ENCODE peak calls at places on chromosome 19, in six cellular contexts. N is prostate gland; I is CD8-positive, alpha-beta T cell; P is mammary epithelial cell; B is psoas muscle; K is SK-N-SH. X is an unnamed sample.

GRCh38 chr19:55689366-55690108 is 14.5 kb downstream of the EPN1 start:
- DNase-seq in N (no peak), I (no peak), P (no peak), B (peak; percentile 29), K (no peak), X (no peak)

GRCh38 chr19:56837004-56837403 is 3.5 kb downstream of the PEG3 start:
- DNase-seq in N (no peak), I (no peak), P (no peak), B (no peak), K (peak; percentile 10), X (no peak)

GRCh38 chr19:31334101-31334848 is 15.0 kb downstream of the TSHZ3 start:
- DNase-seq in N (no peak), I (no peak), P (peak; percentile 91), B (no peak), K (no peak), X (peak; percentile 74)

GRCh38 chr19:54462713-54463530 is 656 bp downstream of the LENG9 start:
- DNase-seq in N (peak; percentile 55), I (peak; percentile 58), P (peak; percentile 64), B (peak; percentile 82), K (peak; percentile 57), X (peak; percentile 69)

GRCh38 chr19:33890569-33890968 is 93.9 kb downstream of the KCTD15 start:
- DNase-seq in N (no peak), I (no peak), P (no peak), B (no peak), K (no peak), X (no peak)

GRCh38 chr19:57473646-57474045 is 3.7 kb downstream of the ZNF772 start:
- DNase-seq in N (no peak), I (no peak), P (no peak), B (no peak), K (no peak), X (no peak)

GRCh38 chr19:10037809-10038208 is 24.5 kb downstream of the RDH8 start:
- DNase-seq in N (no peak), I (no peak), P (no peak), B (no peak), K (no peak), X (no peak)

GRCh38 chr19:375395-376110 is 31.0 kb upstream of the MIER2 start:
- DNase-seq in N (no peak), I (no peak), P (no peak), B (no peak), K (no peak), X (no peak)

GRCh38 chr19:47247308-47247990 is 8.9 kb upstream of the CCDC9 start:
- DNase-seq in N (no peak), I (peak; percentile 77), P (peak; percentile 55), B (peak; percentile 89), K (peak; percentile 74), X (no peak)

GRCh38 chr19:5621945-5622464 is 571 bp downstream of the SAFB2 start:
- DNase-seq in N (peak; percentile 20), I (no peak), P (no peak), B (peak; percentile 62), K (peak; percentile 29), X (no peak)

GRCh38 chr19:37333457-37333856 is 37.4 kb upstream of the ZNF527 start:
- DNase-seq in N (no peak), I (no peak), P (peak; percentile 18), B (no peak), K (no peak), X (no peak)

GRCh38 chr19:38648789-38649304 is 1.4 kb downstream of the ACTN4 start:
- DNase-seq in N (no peak), I (no peak), P (no peak), B (no peak), K (no peak), X (no peak)

GRCh38 chr19:8512115-8512967 is 1.6 kb downstream of the ZNF414 start:
- DNase-seq in N (no peak), I (no peak), P (peak; percentile 11), B (no peak), K (peak; percentile 87), X (no peak)

DNA sequence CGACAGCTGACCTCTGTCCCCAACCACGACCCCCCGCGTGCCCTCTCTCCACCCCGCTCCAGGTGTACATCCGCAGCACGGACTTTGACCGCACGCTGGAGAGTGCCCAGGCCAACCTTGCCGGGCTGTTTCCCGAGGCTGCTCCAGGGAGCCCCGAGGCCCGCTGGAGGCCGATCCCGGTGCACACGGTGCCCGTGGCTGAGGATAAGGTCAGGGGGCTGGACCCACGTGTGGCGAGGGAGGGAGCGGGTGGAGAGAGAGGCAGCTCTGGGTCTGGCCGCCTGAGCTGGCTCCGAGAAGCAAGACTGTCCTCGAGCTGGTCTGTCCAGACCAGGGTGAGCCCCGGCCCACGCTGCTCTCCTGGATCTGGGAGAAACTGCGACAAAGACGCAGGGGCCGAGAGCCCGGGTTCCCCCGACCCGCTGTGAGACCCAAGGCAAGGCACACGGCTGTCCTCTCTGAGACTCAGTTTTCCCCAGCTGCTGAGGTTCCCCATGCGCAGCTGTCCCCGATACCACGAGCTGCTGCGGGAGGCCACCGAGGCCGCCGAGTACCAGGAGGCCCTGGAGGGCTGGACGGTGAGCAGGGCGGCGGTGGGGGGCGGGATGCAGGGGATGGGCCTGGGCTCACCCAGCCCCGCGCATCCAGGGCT is 1.5 kb downstream of the ACP4 start:
- DNase-seq in N (no peak), I (no peak), P (no peak), B (no peak), K (peak; percentile 53), X (no peak)
- H3K4me1 ChIP-seq in N (no peaks in the 10 kb centered on the region), I (peaks cover 2% of the 10 kb centered on the region), P (no peaks in the 10 kb centered on the region), B (no peaks in the 10 kb centered on the region), K (no peaks in the 10 kb centered on the region), X (no peaks in the 10 kb centered on the region)

GRCh38 chr19:48637948-48638830 is 1.0 kb upstream of the DBP start:
- DNase-seq in N (peak; percentile 88), I (peak; percentile 73), P (peak; percentile 76), B (peak; percentile 91), K (peak; percentile 93), X (no peak)
- TF ChIP-seq CTCF in N (no peak), I (no peak), P (no peak), B (no peak), K (peak; percentile 44), X (peak; percentile 2)

GRCh38 chr19:44770550-44771257 is 7.0 kb upstream of the CBLC start:
- DNase-seq in N (peak; percentile 97), I (peak; percentile 96), P (peak; percentile 97), B (peak; percentile 94), K (peak; percentile 94), X (peak; percentile 90)
- H3K27ac ChIP-seq in N (no peak overlapping the region), I (no peak overlapping the region), P (peak overlapping the region; percentile 73), B (no peak overlapping the region), K (no peak overlapping the region), X (peak overlapping the region; percentile 58)

DNA sequence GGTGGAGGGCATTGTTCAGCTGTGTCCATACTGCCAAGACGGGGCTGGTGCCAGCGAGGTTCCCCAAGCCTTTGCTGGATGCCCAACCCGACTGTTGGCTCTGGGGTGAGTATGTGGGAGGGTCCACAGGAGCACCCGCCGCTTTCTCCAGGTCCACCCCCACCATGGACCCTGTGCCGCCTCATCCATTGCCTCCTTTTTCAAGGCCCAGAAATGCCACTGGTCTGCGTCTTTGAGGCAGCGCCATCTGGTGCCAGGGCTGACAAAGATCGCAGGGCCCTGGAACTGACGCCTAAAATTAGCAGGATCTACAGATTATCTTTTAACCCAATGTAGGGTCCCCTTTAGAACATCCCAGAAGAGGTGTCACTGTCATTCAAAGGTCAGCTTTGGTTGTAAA is 34.6 kb downstream of the NFIX start:
- DNase-seq in N (no peak), I (no peak), P (no peak), B (peak; percentile 76), K (no peak), X (no peak)
- H3K4me1 ChIP-seq in N (peaks cover 57% of the 10 kb centered on the region), I (no peaks in the 10 kb centered on the region), P (peaks cover 87% of the 10 kb centered on the region), B (peaks cover 96% of the 10 kb centered on the region), K (peaks cover 32% of the 10 kb centered on the region), X (peaks cover 34% of the 10 kb centered on the region)

DNA sequence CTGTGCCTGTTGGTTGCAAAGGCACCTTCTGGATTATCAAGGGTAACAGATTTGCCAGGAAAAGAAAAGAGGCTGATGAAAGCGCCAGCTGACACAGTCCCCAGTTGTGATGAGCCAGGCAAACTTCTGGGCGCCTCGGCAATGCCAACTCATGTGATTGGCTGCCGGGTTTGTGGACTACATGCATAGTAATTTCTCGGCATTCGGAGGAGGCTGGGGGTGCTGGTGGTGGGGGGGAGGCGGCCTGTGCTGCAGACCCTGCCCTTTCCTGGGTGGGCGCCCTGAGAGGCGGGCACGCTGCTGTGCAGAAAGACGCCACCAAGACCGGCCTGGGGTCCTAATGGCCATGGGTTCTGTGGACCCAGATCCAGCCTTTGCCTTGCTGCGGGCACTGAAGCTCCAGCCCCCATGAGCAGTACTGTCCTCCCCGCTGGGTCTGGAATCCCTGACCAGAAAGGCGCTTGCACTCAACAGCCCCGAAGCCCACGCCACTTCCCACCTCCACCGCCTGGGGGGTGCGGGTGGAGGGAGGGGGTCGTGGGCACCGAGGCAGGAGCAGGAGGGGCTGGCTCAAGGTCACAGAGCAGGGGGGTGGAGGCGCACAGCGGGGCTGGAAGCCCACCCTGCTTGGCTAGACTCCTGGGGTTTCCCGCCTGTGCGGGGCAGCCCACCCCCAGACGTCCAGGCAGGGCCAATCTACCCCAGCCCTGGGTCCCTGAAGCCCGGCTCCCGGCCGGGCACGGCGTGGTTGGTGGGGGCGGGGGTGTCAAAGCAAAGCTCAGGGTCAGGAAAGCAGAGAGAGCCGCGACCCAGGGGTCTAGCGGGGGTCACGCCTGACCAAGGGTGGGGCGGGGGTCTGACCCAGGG is 1.0 kb downstream of the DIRAS1 start:
- DNase-seq in N (no peak), I (no peak), P (no peak), B (no peak), K (peak; percentile 84), X (no peak)
- TF ChIP-seq CTCF in N (no peak), I (no peak), P (no peak), B (no peak), K (no peak), X (no peak)